ENCODE peak calls at places on chromosomes 6 and 20, in eight cellular contexts. One of them, this sample, is unnamed.

GRCh38 chr6:35486005-35486925 is 10.6 kb downstream of the TEAD3 start:
- DNase-seq in astrocyte of the spinal cord: no peak
- DNase-seq in heart left ventricle: no peak
- DNase-seq in pancreas: peak
- DNase-seq in prostate gland: peak
- DNase-seq in lower leg skin: peak
- DNase-seq in adrenal gland: no peak
- DNase-seq in GM20000: no peak
- DNase-seq in this sample: no peak

GRCh38 chr6:52162940-52163908 is 23.0 kb upstream of the IL17A start:
- DNase-seq in lower leg skin: no peak
- DNase-seq in astrocyte of the spinal cord: peak
- DNase-seq in pancreas: no peak
- DNase-seq in GM20000: peak
- DNase-seq in prostate gland: no peak
- DNase-seq in heart left ventricle: no peak
- DNase-seq in adrenal gland: no peak
- DNase-seq in this sample: no peak

GRCh38 chr6:116430860-116431259 is 30.3 kb upstream of the CALHM6 start:
- DNase-seq in pancreas: no peak
- DNase-seq in lower leg skin: no peak
- DNase-seq in adrenal gland: no peak
- DNase-seq in heart left ventricle: no peak
- DNase-seq in GM20000: no peak
- DNase-seq in prostate gland: no peak
- DNase-seq in astrocyte of the spinal cord: no peak
- DNase-seq in this sample: no peak

GRCh38 chr6:1481326-1481725 is 92.0 kb downstream of the FOXF2 start:
- DNase-seq in adrenal gland: no peak
- DNase-seq in heart left ventricle: no peak
- DNase-seq in lower leg skin: no peak
- DNase-seq in prostate gland: no peak
- DNase-seq in GM20000: no peak
- DNase-seq in astrocyte of the spinal cord: peak
- DNase-seq in pancreas: no peak
- DNase-seq in this sample: no peak

GRCh38 chr20:38692436-38693411 is 31.6 kb upstream of the SLC32A1 start:
- DNase-seq in adrenal gland: peak
- DNase-seq in heart left ventricle: peak
- DNase-seq in lower leg skin: no peak
- DNase-seq in GM20000: peak
- DNase-seq in pancreas: no peak
- DNase-seq in prostate gland: peak
- DNase-seq in astrocyte of the spinal cord: peak
- DNase-seq in this sample: no peak

GRCh38 chr20:13786143-13786828 is 1.5 kb downstream of the NDUFAF5 start:
- DNase-seq in astrocyte of the spinal cord: no peak
- DNase-seq in adrenal gland: no peak
- DNase-seq in prostate gland: no peak
- DNase-seq in GM20000: no peak
- DNase-seq in pancreas: no peak
- DNase-seq in heart left ventricle: no peak
- DNase-seq in lower leg skin: no peak
- DNase-seq in this sample: no peak

GRCh38 chr20:46020515-46020914 is 8.5 kb upstream of the SLC12A5 start:
- DNase-seq in heart left ventricle: no peak
- DNase-seq in pancreas: no peak
- DNase-seq in prostate gland: no peak
- DNase-seq in lower leg skin: no peak
- DNase-seq in adrenal gland: no peak
- DNase-seq in GM20000: no peak
- DNase-seq in astrocyte of the spinal cord: no peak
- DNase-seq in this sample: no peak

GRCh38 chr20:63735859-63736718 is at the start of gene LIME1:
- DNase-seq in pancreas: peak
- DNase-seq in heart left ventricle: no peak
- DNase-seq in GM20000: peak
- DNase-seq in adrenal gland: no peak
- DNase-seq in astrocyte of the spinal cord: no peak
- DNase-seq in prostate gland: no peak
- DNase-seq in lower leg skin: peak
- DNase-seq in this sample: peak

GRCh38 chr6:104003803-104004516 is 855.8 kb downstream of the HACE1 start:
- DNase-seq in prostate gland: no peak
- DNase-seq in GM20000: no peak
- DNase-seq in adrenal gland: no peak
- DNase-seq in lower leg skin: no peak
- DNase-seq in pancreas: no peak
- DNase-seq in heart left ventricle: no peak
- DNase-seq in astrocyte of the spinal cord: no peak
- DNase-seq in this sample: no peak

GRCh38 chr20:63828545-63828944 is 2.5 kb downstream of the ZBTB46 start:
- DNase-seq in astrocyte of the spinal cord: no peak
- DNase-seq in prostate gland: no peak
- DNase-seq in heart left ventricle: no peak
- DNase-seq in adrenal gland: no peak
- DNase-seq in lower leg skin: no peak
- DNase-seq in GM20000: no peak
- DNase-seq in pancreas: no peak
- DNase-seq in this sample: no peak

GRCh38 chr6:19983374-19983773 is 146.2 kb downstream of the ID4 start:
- DNase-seq in GM20000: no peak
- DNase-seq in prostate gland: no peak
- DNase-seq in adrenal gland: no peak
- DNase-seq in pancreas: no peak
- DNase-seq in heart left ventricle: no peak
- DNase-seq in astrocyte of the spinal cord: no peak
- DNase-seq in lower leg skin: no peak
- DNase-seq in this sample: no peak

GRCh38 chr6:167824591-167825041 is 2.1 kb upstream of the AFDN start:
- DNase-seq in adrenal gland: no peak
- DNase-seq in lower leg skin: no peak
- DNase-seq in pancreas: no peak
- DNase-seq in prostate gland: no peak
- DNase-seq in heart left ventricle: no peak
- DNase-seq in GM20000: no peak
- DNase-seq in astrocyte of the spinal cord: peak
- DNase-seq in this sample: no peak

GRCh38 chr20:13552061-13552460 is 86.7 kb downstream of the TASP1 start:
- DNase-seq in lower leg skin: no peak
- DNase-seq in prostate gland: no peak
- DNase-seq in GM20000: no peak
- DNase-seq in astrocyte of the spinal cord: peak
- DNase-seq in heart left ventricle: no peak
- DNase-seq in pancreas: no peak
- DNase-seq in adrenal gland: no peak
- DNase-seq in this sample: no peak

GRCh38 chr20:59945731-59946130 is 5.5 kb downstream of the FAM217B start:
- DNase-seq in lower leg skin: no peak
- DNase-seq in GM20000: no peak
- DNase-seq in heart left ventricle: no peak
- DNase-seq in prostate gland: no peak
- DNase-seq in adrenal gland: no peak
- DNase-seq in astrocyte of the spinal cord: no peak
- DNase-seq in pancreas: no peak
- DNase-seq in this sample: no peak

GRCh38 chr20:44136579-44136978 is 50.4 kb downstream of the JPH2 start:
- DNase-seq in prostate gland: no peak
- DNase-seq in adrenal gland: no peak
- DNase-seq in astrocyte of the spinal cord: no peak
- DNase-seq in pancreas: no peak
- DNase-seq in heart left ventricle: no peak
- DNase-seq in GM20000: no peak
- DNase-seq in lower leg skin: no peak
- DNase-seq in this sample: no peak

GRCh38 chr20:38168791-38169589 is 3.9 kb upstream of the TGM2 start:
- DNase-seq in adrenal gland: peak
- DNase-seq in astrocyte of the spinal cord: no peak
- DNase-seq in GM20000: no peak
- DNase-seq in pancreas: no peak
- DNase-seq in heart left ventricle: peak
- DNase-seq in prostate gland: no peak
- DNase-seq in lower leg skin: no peak
- DNase-seq in this sample: no peak

GRCh38 chr6:169844946-169845345 is 93.5 kb downstream of the ERMARD start:
- DNase-seq in prostate gland: no peak
- DNase-seq in heart left ventricle: no peak
- DNase-seq in pancreas: peak
- DNase-seq in lower leg skin: peak
- DNase-seq in GM20000: no peak
- DNase-seq in adrenal gland: no peak
- DNase-seq in astrocyte of the spinal cord: no peak
- DNase-seq in this sample: peak

GRCh38 chr20:53602661-53603060 is 9.0 kb upstream of the ZNF217 start:
- DNase-seq in GM20000: no peak
- DNase-seq in prostate gland: no peak
- DNase-seq in pancreas: no peak
- DNase-seq in adrenal gland: no peak
- DNase-seq in astrocyte of the spinal cord: no peak
- DNase-seq in lower leg skin: no peak
- DNase-seq in heart left ventricle: no peak
- DNase-seq in this sample: no peak

GRCh38 chr6:142462260-142462659 is 160.5 kb downstream of the ADGRG6 start:
- DNase-seq in heart left ventricle: no peak
- DNase-seq in lower leg skin: no peak
- DNase-seq in GM20000: no peak
- DNase-seq in astrocyte of the spinal cord: no peak
- DNase-seq in adrenal gland: no peak
- DNase-seq in pancreas: no peak
- DNase-seq in prostate gland: no peak
- DNase-seq in this sample: no peak
- TF ChIP-seq CTCF in heart left ventricle: no peak
- TF ChIP-seq CTCF in lower leg skin: no peak
- TF ChIP-seq CTCF in GM20000: no peak
- TF ChIP-seq CTCF in astrocyte of the spinal cord: peak
- TF ChIP-seq CTCF in adrenal gland: no peak
- TF ChIP-seq CTCF in pancreas: no peak
- TF ChIP-seq CTCF in prostate gland: no peak
- TF ChIP-seq CTCF in this sample: no peak

GRCh38 chr6:106064766-106065165 is 21.4 kb upstream of the PRDM1 start:
- DNase-seq in astrocyte of the spinal cord: no peak
- DNase-seq in lower leg skin: no peak
- DNase-seq in prostate gland: no peak
- DNase-seq in heart left ventricle: no peak
- DNase-seq in GM20000: no peak
- DNase-seq in adrenal gland: no peak
- DNase-seq in pancreas: no peak
- DNase-seq in this sample: no peak
- TF ChIP-seq CTCF in astrocyte of the spinal cord: no peak
- TF ChIP-seq CTCF in lower leg skin: no peak
- TF ChIP-seq CTCF in prostate gland: no peak
- TF ChIP-seq CTCF in heart left ventricle: no peak
- TF ChIP-seq CTCF in GM20000: no peak
- TF ChIP-seq CTCF in adrenal gland: no peak
- TF ChIP-seq CTCF in pancreas: no peak
- TF ChIP-seq CTCF in this sample: no peak

DNA sequence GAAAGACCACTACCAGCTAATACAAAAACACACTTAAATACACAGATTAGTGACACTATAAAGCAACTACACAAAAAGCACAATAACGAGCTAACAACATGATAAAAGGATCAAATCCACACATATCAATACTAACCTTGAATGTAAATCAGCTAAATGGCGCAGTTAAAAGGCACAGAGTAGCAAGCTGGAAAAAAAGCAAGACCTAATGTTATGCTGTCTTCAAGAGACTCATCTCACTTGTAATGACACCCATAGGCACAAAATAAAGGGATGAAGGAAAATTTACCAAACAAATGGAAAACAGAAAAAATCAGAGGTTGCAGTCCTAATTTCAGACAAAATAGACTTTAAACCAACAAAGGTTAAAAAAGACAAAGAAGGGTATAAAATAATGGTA is 86.3 kb downstream of the NUS1 start:
- DNase-seq in lower leg skin: no peak
- DNase-seq in pancreas: no peak
- DNase-seq in GM20000: no peak
- DNase-seq in heart left ventricle: no peak
- DNase-seq in adrenal gland: no peak
- DNase-seq in prostate gland: no peak
- DNase-seq in astrocyte of the spinal cord: no peak
- DNase-seq in this sample: no peak
- TF ChIP-seq CTCF in lower leg skin: no peak
- TF ChIP-seq CTCF in pancreas: no peak
- TF ChIP-seq CTCF in GM20000: no peak
- TF ChIP-seq CTCF in heart left ventricle: no peak
- TF ChIP-seq CTCF in adrenal gland: no peak
- TF ChIP-seq CTCF in prostate gland: no peak
- TF ChIP-seq CTCF in astrocyte of the spinal cord: no peak
- TF ChIP-seq CTCF in this sample: no peak

GRCh38 chr6:12891595-12891994 is 175.0 kb downstream of the PHACTR1 start:
- DNase-seq in astrocyte of the spinal cord: no peak
- DNase-seq in adrenal gland: no peak
- DNase-seq in GM20000: no peak
- DNase-seq in heart left ventricle: no peak
- DNase-seq in prostate gland: no peak
- DNase-seq in pancreas: no peak
- DNase-seq in lower leg skin: no peak
- DNase-seq in this sample: no peak

GRCh38 chr6:12892201-12892600 is 175.6 kb downstream of the PHACTR1 start:
- DNase-seq in adrenal gland: no peak
- DNase-seq in lower leg skin: no peak
- DNase-seq in prostate gland: no peak
- DNase-seq in GM20000: no peak
- DNase-seq in astrocyte of the spinal cord: no peak
- DNase-seq in heart left ventricle: no peak
- DNase-seq in pancreas: no peak
- DNase-seq in this sample: no peak

GRCh38 chr6:12884983-12885382 is 168.4 kb downstream of the PHACTR1 start:
- DNase-seq in lower leg skin: no peak
- DNase-seq in pancreas: no peak
- DNase-seq in GM20000: no peak
- DNase-seq in astrocyte of the spinal cord: no peak
- DNase-seq in heart left ventricle: no peak
- DNase-seq in adrenal gland: no peak
- DNase-seq in prostate gland: no peak
- DNase-seq in this sample: no peak

GRCh38 chr6:12886961-12887775 is 170.6 kb downstream of the PHACTR1 start:
- DNase-seq in lower leg skin: no peak
- DNase-seq in pancreas: no peak
- DNase-seq in GM20000: no peak
- DNase-seq in heart left ventricle: no peak
- DNase-seq in astrocyte of the spinal cord: peak
- DNase-seq in adrenal gland: no peak
- DNase-seq in prostate gland: peak
- DNase-seq in this sample: no peak

DNA sequence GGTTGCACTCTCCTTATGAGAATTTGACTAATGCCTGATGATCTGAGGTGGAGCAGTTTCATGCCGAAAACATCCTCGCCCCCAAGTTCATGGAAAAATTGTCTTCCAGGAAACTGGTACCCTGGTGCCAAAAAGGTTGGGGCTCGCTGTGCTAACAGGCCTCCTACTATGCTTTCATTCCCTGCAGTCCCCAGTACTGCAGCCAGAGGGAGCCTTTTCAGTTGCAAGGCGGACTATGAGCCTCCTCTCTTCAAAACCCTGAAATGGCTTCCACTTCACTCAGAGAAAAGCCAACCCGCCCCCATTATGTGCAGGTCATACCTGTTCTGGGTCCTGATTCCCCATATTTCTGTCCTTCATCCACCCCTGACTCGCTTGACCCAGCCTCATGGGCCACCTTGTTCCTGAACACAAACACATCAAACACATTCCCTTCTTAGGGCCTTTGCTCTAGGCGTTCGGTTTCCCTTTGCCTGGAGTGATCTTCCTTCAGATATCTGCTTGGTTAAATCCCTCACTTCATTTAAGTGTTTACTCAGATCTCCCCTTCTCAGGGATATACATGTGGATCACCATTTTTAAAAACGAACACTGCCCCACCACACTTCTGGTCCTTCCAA is 173.7 kb downstream of the PHACTR1 start:
- DNase-seq in heart left ventricle: no peak
- DNase-seq in pancreas: no peak
- DNase-seq in lower leg skin: no peak
- DNase-seq in GM20000: peak
- DNase-seq in adrenal gland: no peak
- DNase-seq in prostate gland: no peak
- DNase-seq in astrocyte of the spinal cord: no peak
- DNase-seq in this sample: no peak
- TF ChIP-seq CTCF in heart left ventricle: no peak
- TF ChIP-seq CTCF in pancreas: no peak
- TF ChIP-seq CTCF in lower leg skin: no peak
- TF ChIP-seq CTCF in GM20000: peak
- TF ChIP-seq CTCF in adrenal gland: no peak
- TF ChIP-seq CTCF in prostate gland: no peak
- TF ChIP-seq CTCF in astrocyte of the spinal cord: peak
- TF ChIP-seq CTCF in this sample: no peak

This sample was measured in activated B cell treated with CpG ODN at 0.5 μM for 24 hours.